ENCODE peak calls at places on chromosomes 7 and 10, in six cellular contexts. D, Z, U, Q, P and M are unnamed samples.

GRCh38 chr7:37467017-37467416 is 18.4 kb upstream of the ELMO1 start:
- DNase-seq in D (no peak), Z (no peak), U (no peak), Q (no peak), P (no peak), M (no peak)

GRCh38 chr10:70660722-70661121 is 11.6 kb upstream of the ADAMTS14 start:
- DNase-seq in D (no peak), Z (no peak), U (no peak), Q (no peak), P (no peak), M (no peak)

GRCh38 chr7:15643000-15643705 is 43.3 kb downstream of the MEOX2 start:
- DNase-seq in D (no peak), Z (no peak), U (no peak), Q (no peak), P (no peak), M (no peak)

GRCh38 chr7:142380064-142380463 is 122.2 kb upstream of the PRSS58 start:
- DNase-seq in D (no peak), Z (no peak), U (no peak), Q (no peak), P (no peak), M (no peak)

GRCh38 chr10:93039721-93040120 is 20.9 kb upstream of the CYP26C1 start:
- DNase-seq in D (no peak), Z (peak; percentile 52), U (peak; percentile 58), Q (peak; percentile 30), P (no peak), M (peak; percentile 46)

GRCh38 chr7:101564778-101565211 is 64.3 kb downstream of the MYL10 start:
- DNase-seq in D (peak; percentile 63), Z (no peak), U (peak; percentile 98), Q (no peak), P (peak; percentile 86), M (no peak)

GRCh38 chr10:102782698-102783540 is 39.2 kb downstream of the WBP1L start:
- DNase-seq in D (no peak), Z (no peak), U (no peak), Q (peak; percentile 92), P (no peak), M (peak; percentile 95)

GRCh38 chr10:34523017-34523767 is 291.9 kb downstream of the PARD3 start:
- DNase-seq in D (no peak), Z (peak; percentile 75), U (no peak), Q (no peak), P (no peak), M (peak; percentile 52)

GRCh38 chr10:78953124-78954008 is 115.4 kb upstream of the ZMIZ1 start:
- DNase-seq in D (no peak), Z (no peak), U (no peak), Q (peak; percentile 38), P (no peak), M (no peak)

GRCh38 chr10:20888620-20889337 is 8.3 kb downstream of the NEBL start:
- DNase-seq in D (no peak), Z (no peak), U (no peak), Q (peak; percentile 14), P (no peak), M (no peak)

GRCh38 chr7:138948403-138948802 is 32.8 kb downstream of the KIAA1549 start:
- DNase-seq in D (no peak), Z (no peak), U (no peak), Q (no peak), P (no peak), M (no peak)

GRCh38 chr10:21020545-21020944 is 123.4 kb upstream of the NEBL start:
- DNase-seq in D (no peak), Z (peak; percentile 18), U (peak; percentile 62), Q (peak; percentile 5), P (peak; percentile 15), M (no peak)

GRCh38 chr7:25863727-25864116 is 288.3 kb upstream of the NFE2L3 start:
- DNase-seq in D (no peak), Z (no peak), U (no peak), Q (no peak), P (no peak), M (no peak)

GRCh38 chr10:116069856-116070255 is 203.2 kb downstream of the GFRA1 start:
- DNase-seq in D (no peak), Z (no peak), U (no peak), Q (no peak), P (no peak), M (no peak)

GRCh38 chr10:122348951-122349361 is 25.6 kb upstream of the PLEKHA1 start:
- DNase-seq in D (peak; percentile 65), Z (no peak), U (no peak), Q (no peak), P (no peak), M (no peak)

GRCh38 chr7:144487906-144488305 is 84.4 kb upstream of the NOBOX start:
- DNase-seq in D (peak; percentile 32), Z (no peak), U (peak; percentile 54), Q (no peak), P (peak; percentile 54), M (no peak)

GRCh38 chr10:29987471-29987870 is 71.9 kb downstream of the JCAD start:
- DNase-seq in D (no peak), Z (no peak), U (no peak), Q (peak; percentile 86), P (no peak), M (peak; percentile 73)
- H3K14ac ChIP-seq in D (no peak overlapping the region), Z (no peak overlapping the region), U (no peak overlapping the region), Q (no peak overlapping the region), P (no peak overlapping the region), M (no peak overlapping the region)

DNA sequence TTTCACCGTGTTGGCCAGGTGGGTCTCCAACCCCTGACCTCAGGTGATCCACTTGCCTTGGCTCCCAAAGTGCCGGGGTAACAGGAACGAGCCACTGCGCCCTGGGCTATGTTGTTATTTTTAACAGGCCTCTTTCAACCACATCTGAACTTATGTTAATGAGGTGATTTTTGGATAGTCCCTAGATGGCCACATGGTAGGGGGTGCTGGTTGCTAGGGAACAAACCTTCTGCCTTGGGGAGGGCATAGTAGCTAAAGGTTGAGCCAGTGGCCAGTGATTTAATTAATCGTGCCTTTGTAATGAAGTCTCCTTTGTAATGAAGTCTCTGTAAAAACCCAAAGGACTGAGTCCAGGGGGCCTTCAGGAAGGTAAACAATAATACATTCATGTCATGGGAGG is 9.1 kb downstream of the COMTD1 start:
- DNase-seq in D (peak; percentile 17), Z (no peak), U (no peak), Q (no peak), P (no peak), M (no peak)
- H3K4me1 ChIP-seq in D (peaks cover 24% of the 10 kb centered on the region), Z (peaks cover 24% of the 10 kb centered on the region), U (peaks cover 10% of the 10 kb centered on the region), Q (peaks cover 15% of the 10 kb centered on the region), P (peaks cover 14% of the 10 kb centered on the region), M (peaks cover 32% of the 10 kb centered on the region)

GRCh38 chr7:24769014-24769830 is 12.0 kb upstream of the GSDME start:
- DNase-seq in D (no peak), Z (no peak), U (no peak), Q (no peak), P (no peak), M (no peak)
- H2AFZ ChIP-seq in D (peak overlapping the region; percentile 46), Z (no peak overlapping the region), U (no peak overlapping the region), Q (no peak overlapping the region), P (no peak overlapping the region), M (no peak overlapping the region)

DNA sequence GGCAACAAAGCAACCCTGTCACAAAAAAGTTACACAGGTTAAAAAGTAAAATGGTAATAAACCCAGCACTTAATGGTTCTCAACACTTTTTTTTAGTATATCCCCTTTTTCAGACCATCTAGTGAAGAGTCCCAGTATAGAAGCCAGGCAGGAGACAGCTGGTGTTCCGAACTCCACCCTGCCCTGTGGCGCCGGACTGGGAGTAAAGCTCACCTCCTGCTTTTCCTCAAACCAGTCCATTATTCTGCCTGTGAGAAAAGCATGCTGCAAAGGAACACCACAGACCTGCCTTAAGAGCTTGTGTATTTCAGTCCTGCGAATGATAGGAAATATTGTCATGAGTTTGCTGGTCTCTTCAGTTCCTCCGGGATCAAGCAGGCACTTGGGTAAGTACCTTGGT is 81.0 kb downstream of the EZH2 start:
- DNase-seq in D (no peak), Z (no peak), U (no peak), Q (no peak), P (no peak), M (no peak)
- H3K14ac ChIP-seq in D (peak overlapping the region; percentile 56), Z (no peak overlapping the region), U (no peak overlapping the region), Q (no peak overlapping the region), P (no peak overlapping the region), M (no peak overlapping the region)